ENCODE peak calls at places on chromosomes 4 and X, in eight cellular contexts. A, P, E, G, Q, O, Z and S are unnamed samples.

GRCh38 chr4:25928320-25928955 is 14.4 kb downstream of the SMIM20 start:
- DNase-seq in E (no peak), Q (no peak), P (no peak), O (no peak), G (no peak), Z (no peak), A (no peak), S (no peak)

GRCh38 chr4:13829457-13829856 is 201.9 kb upstream of the BOD1L1 start:
- DNase-seq in O (no peak), Z (no peak), G (no peak), P (no peak), Q (no peak), A (no peak), E (no peak), S (no peak)

GRCh38 chr4:24470681-24471622 is 113.4 kb downstream of the DHX15 start:
- DNase-seq in A (peak; percentile 72), E (no peak), P (peak; percentile 58), Q (peak; percentile 42), Z (peak; percentile 50), O (peak; percentile 83), G (peak; percentile 58), S (no peak)

GRCh38 chr4:172055046-172055445 is 241.8 kb downstream of the GALNTL6 start:
- DNase-seq in O (no peak), P (no peak), A (no peak), Z (no peak), Q (no peak), E (no peak), G (no peak), S (no peak)

GRCh38 chrX:39814391-39814790 is 283.4 kb downstream of the BCOR start:
- DNase-seq in G (no peak), O (peak; percentile 45), E (no peak), Z (peak; percentile 40), P (no peak), A (no peak), Q (no peak), S (peak; percentile 19)

GRCh38 chr4:123631699-123632098 is 235.1 kb downstream of the SPRY1 start:
- DNase-seq in E (no peak), A (no peak), O (peak; percentile 34), P (no peak), Z (peak; percentile 26), Q (no peak), G (no peak), S (no peak)

GRCh38 chr4:183324619-183325018 is 2.4 kb upstream of the CLDN24 start:
- DNase-seq in A (no peak), E (no peak), Q (no peak), O (no peak), P (no peak), Z (no peak), G (no peak), S (no peak)

GRCh38 chrX:105302246-105302645 is 81.8 kb upstream of the TEX13A start:
- DNase-seq in P (no peak), O (no peak), Z (no peak), G (no peak), E (no peak), A (no peak), Q (no peak), S (no peak)

GRCh38 chr4:16695896-16696295 is 202.5 kb downstream of the LDB2 start:
- DNase-seq in O (no peak), Z (no peak), E (no peak), A (no peak), P (no peak), Q (no peak), G (no peak), S (no peak)

GRCh38 chrX:133661962-133662839 is 246.9 kb upstream of the GPC4 start:
- DNase-seq in A (no peak), O (no peak), G (no peak), E (no peak), Q (no peak), Z (no peak), P (no peak), S (no peak)

GRCh38 chr4:6385288-6385687 is 87.1 kb downstream of the PPP2R2C start:
- DNase-seq in O (no peak), E (no peak), Z (no peak), Q (no peak), G (no peak), P (no peak), A (no peak), S (no peak)

GRCh38 chr4:145486603-145487002 is 5.0 kb downstream of the SMAD1 start:
- DNase-seq in Q (no peak), A (no peak), Z (no peak), O (no peak), G (no peak), P (no peak), E (no peak), S (no peak)